ENCODE peak calls at places on chromosomes 3 and 15, in ten cellular contexts. A is heart left ventricle, X is body of pancreas, M is IMR-90, D is HCT116, V is A549, B is GM12878, T is ovary, G is uterus, N is tibial nerve. C is an unnamed sample.

GRCh38 chr15:43209059-43209824 is 11.6 kb downstream of the EPB42 start:
- DNase-seq in N (no peak), G (no peak), B (no peak), D (no peak), A (no peak), M (no peak), V (peak), X (no peak), T (no peak), C (no peak)

GRCh38 chr3:182789371-182789770 is 3.9 kb upstream of the ATP11B start:
- DNase-seq in B (no peak), M (peak), A (no peak), G (no peak), N (no peak), T (no peak), V (no peak), X (no peak), D (no peak), C (no peak)

GRCh38 chr3:132220986-132221385 is 96.2 kb upstream of the ACP3 start:
- DNase-seq in V (no peak), T (no peak), D (no peak), A (no peak), G (no peak), X (no peak), B (no peak), N (no peak), M (no peak), C (no peak)

GRCh38 chr3:50674349-50675178 is at the start of gene DOCK3:
- DNase-seq in A (peak), T (peak), V (peak), N (no peak), M (peak), G (peak), D (no peak), X (peak), B (no peak), C (peak)

GRCh38 chr3:152559246-152559645 is 275.7 kb upstream of the P2RY1 start:
- DNase-seq in A (no peak), T (no peak), B (no peak), D (no peak), X (no peak), M (no peak), G (no peak), V (no peak), N (no peak), C (no peak)

GRCh38 chr15:94066046-94066445 is 165.3 kb upstream of the MCTP2 start:
- DNase-seq in A (no peak), V (no peak), D (no peak), G (no peak), M (no peak), T (no peak), X (no peak), N (no peak), B (no peak), C (no peak)

GRCh38 chr3:32093204-32093603 is 13.2 kb upstream of the GPD1L start:
- DNase-seq in G (no peak), T (no peak), N (no peak), V (no peak), A (no peak), M (no peak), B (no peak), X (no peak), D (no peak), C (no peak)

GRCh38 chr15:48143856-48144255 is 23.1 kb downstream of the SLC24A5 start:
- DNase-seq in N (no peak), V (no peak), X (no peak), G (no peak), B (no peak), T (no peak), M (peak), A (no peak), D (no peak), C (no peak)

GRCh38 chr15:22979069-22979698 is 984 bp downstream of the CYFIP1 start:
- DNase-seq in T (peak), M (peak), A (peak), N (no peak), G (no peak), B (no peak), X (peak), D (no peak), V (peak), C (peak)

GRCh38 chr3:127682576-127682975 is 9.8 kb downstream of the ABTB1 start:
- DNase-seq in N (no peak), V (no peak), B (no peak), D (no peak), T (peak), G (peak), M (no peak), A (peak), X (peak), C (no peak)

GRCh38 chr3:54046677-54047214 is 75.6 kb upstream of the CACNA2D3 start:
- DNase-seq in D (no peak), A (no peak), B (no peak), N (no peak), M (no peak), V (no peak), T (peak), G (no peak), X (peak), C (no peak)

GRCh38 chr3:152778001-152778400 is 56.9 kb upstream of the P2RY1 start:
- DNase-seq in T (no peak), B (no peak), V (no peak), A (no peak), M (no peak), G (no peak), N (no peak), X (no peak), D (no peak), C (no peak)

GRCh38 chr15:37109952-37110630 is 9.7 kb upstream of the MEIS2 start:
- DNase-seq in A (peak), M (no peak), X (peak), N (no peak), B (no peak), T (no peak), V (no peak), D (no peak), G (peak), C (no peak)

GRCh38 chr3:175554761-175555160 is 695.6 kb downstream of the NAALADL2 start:
- DNase-seq in V (no peak), A (no peak), X (no peak), B (no peak), D (no peak), G (no peak), N (no peak), M (no peak), T (no peak), C (no peak)

GRCh38 chr15:40252438-40253178 is 13.7 kb downstream of the PAK6 start:
- DNase-seq in A (peak), G (no peak), D (peak), X (peak), M (no peak), T (peak), B (no peak), V (no peak), N (no peak), C (peak)

GRCh38 chr3:10284496-10284895 is 8.3 kb downstream of the GHRL start:
- DNase-seq in V (no peak), A (no peak), N (no peak), T (no peak), D (no peak), G (no peak), X (no peak), M (no peak), B (peak), C (no peak)

GRCh38 chr3:63973406-63973805 is 49.9 kb downstream of the PSMD6 start:
- DNase-seq in G (no peak), D (no peak), X (no peak), T (no peak), N (no peak), A (no peak), M (no peak), V (no peak), B (no peak), C (no peak)

GRCh38 chr15:51099185-51099584 is 4.5 kb upstream of the TNFAIP8L3 start:
- DNase-seq in M (no peak), A (no peak), D (no peak), B (no peak), X (no peak), V (no peak), G (no peak), N (no peak), T (no peak), C (no peak)

GRCh38 chr3:38578081-38578475 is 71.4 kb downstream of the SCN5A start:
- DNase-seq in N (no peak), D (no peak), G (no peak), B (no peak), A (no peak), T (no peak), V (no peak), X (no peak), M (no peak), C (no peak)

GRCh38 chr3:142152349-142152748 is 3.0 kb upstream of the TFDP2 start:
- DNase-seq in D (no peak), X (no peak), M (no peak), N (no peak), V (no peak), G (no peak), T (no peak), B (no peak), A (no peak), C (no peak)

GRCh38 chr15:70582143-70582945 is 181.0 kb downstream of the UACA start:
- DNase-seq in M (peak), V (no peak), N (no peak), T (no peak), A (no peak), B (no peak), X (no peak), G (no peak), D (no peak), C (no peak)

GRCh38 chr15:63449711-63450110 is 54.7 kb upstream of the USP3 start:
- DNase-seq in M (no peak), D (no peak), G (no peak), V (peak), A (no peak), B (no peak), T (no peak), N (no peak), X (no peak), C (peak)

GRCh38 chr3:31606453-31606852 is 73.7 kb downstream of the STT3B start:
- DNase-seq in N (no peak), X (no peak), M (no peak), B (no peak), V (no peak), D (no peak), G (no peak), A (no peak), T (no peak), C (no peak)

GRCh38 chr3:53235545-53235944 is 20.3 kb downstream of the TKT start:
- DNase-seq in G (no peak), B (no peak), M (no peak), N (no peak), X (no peak), T (no peak), D (no peak), V (no peak), A (no peak), C (no peak)

GRCh38 chr15:65423977-65424679 is 1.4 kb upstream of the IGDCC4 start:
- DNase-seq in M (peak), G (no peak), D (no peak), X (no peak), A (no peak), N (no peak), B (no peak), T (no peak), V (no peak), C (no peak)

GRCh38 chr3:38005076-38006020 is 14.8 kb downstream of the VILL start:
- DNase-seq in T (no peak), M (no peak), V (no peak), A (peak), B (no peak), N (peak), X (peak), G (no peak), D (no peak), C (peak)

GRCh38 chr15:46344115-46344749 is 709.4 kb downstream of the SQOR start:
- DNase-seq in D (no peak), B (no peak), N (no peak), X (no peak), T (no peak), A (no peak), G (no peak), M (no peak), V (no peak), C (no peak)

GRCh38 chr3:195580733-195581443 is 2.9 kb downstream of the APOD start:
- DNase-seq in N (no peak), V (no peak), B (no peak), X (no peak), T (peak), A (no peak), D (no peak), M (peak), G (no peak), C (no peak)
- H3K4me3 ChIP-seq in N (peak), V (no peak), B (no peak), X (no peak), T (no peak), A (peak), D (no peak), M (no peak), G (peak), C (no peak)

GRCh38 chr3:197791120-197792018 is at the start of gene LRCH3:
- DNase-seq in A (peak), T (peak), X (peak), N (peak), G (peak), V (peak), M (peak), B (no peak), D (peak), C (peak)
- TF ChIP-seq POLR2A in A (peak), T (peak), X (peak), N (no peak), G (peak), V (peak), M (peak), B (peak), D (peak), C (peak)

GRCh38 chr15:80093854-80094418 is 34.5 kb downstream of the ZFAND6 start:
- DNase-seq in A (no peak), M (no peak), N (no peak), T (peak), X (peak), V (no peak), D (no peak), G (peak), B (no peak), C (peak)

GRCh38 chr15:80095959-80096358 is 36.5 kb downstream of the ZFAND6 start:
- DNase-seq in B (no peak), N (no peak), T (no peak), D (no peak), A (no peak), M (no peak), V (no peak), X (no peak), G (no peak), C (no peak)

GRCh38 chr15:80095511-80095910 is 36.0 kb downstream of the ZFAND6 start:
- DNase-seq in N (no peak), T (no peak), X (no peak), G (no peak), A (no peak), V (no peak), B (no peak), D (no peak), M (no peak), C (no peak)

DNA sequence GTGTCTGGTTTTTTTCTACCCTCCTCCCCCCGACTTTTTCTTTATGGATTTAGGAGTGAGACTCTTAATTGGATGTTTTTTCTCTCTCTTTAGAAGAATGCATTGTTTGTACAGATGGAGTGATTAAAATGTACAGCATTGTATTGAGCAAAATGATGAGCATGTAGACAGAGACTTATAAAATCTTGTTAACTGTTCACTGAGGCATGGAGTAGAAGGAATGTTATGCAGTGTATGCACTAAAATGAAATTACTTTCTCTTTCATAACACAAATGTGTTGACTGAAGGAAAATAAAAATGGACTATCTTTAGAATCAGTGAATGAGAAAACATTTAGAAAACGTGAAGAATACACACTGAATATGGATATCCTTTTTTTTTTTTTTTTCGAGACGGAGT is 39.8 kb downstream of the ZFAND6 start:
- DNase-seq in V (no peak), G (no peak), N (no peak), A (no peak), D (no peak), M (no peak), B (no peak), X (no peak), T (no peak), C (no peak)
- H3K4me3 ChIP-seq in V (no peak), G (no peak), N (no peak), A (no peak), D (no peak), M (no peak), B (peak), X (no peak), T (no peak), C (no peak)

DNA sequence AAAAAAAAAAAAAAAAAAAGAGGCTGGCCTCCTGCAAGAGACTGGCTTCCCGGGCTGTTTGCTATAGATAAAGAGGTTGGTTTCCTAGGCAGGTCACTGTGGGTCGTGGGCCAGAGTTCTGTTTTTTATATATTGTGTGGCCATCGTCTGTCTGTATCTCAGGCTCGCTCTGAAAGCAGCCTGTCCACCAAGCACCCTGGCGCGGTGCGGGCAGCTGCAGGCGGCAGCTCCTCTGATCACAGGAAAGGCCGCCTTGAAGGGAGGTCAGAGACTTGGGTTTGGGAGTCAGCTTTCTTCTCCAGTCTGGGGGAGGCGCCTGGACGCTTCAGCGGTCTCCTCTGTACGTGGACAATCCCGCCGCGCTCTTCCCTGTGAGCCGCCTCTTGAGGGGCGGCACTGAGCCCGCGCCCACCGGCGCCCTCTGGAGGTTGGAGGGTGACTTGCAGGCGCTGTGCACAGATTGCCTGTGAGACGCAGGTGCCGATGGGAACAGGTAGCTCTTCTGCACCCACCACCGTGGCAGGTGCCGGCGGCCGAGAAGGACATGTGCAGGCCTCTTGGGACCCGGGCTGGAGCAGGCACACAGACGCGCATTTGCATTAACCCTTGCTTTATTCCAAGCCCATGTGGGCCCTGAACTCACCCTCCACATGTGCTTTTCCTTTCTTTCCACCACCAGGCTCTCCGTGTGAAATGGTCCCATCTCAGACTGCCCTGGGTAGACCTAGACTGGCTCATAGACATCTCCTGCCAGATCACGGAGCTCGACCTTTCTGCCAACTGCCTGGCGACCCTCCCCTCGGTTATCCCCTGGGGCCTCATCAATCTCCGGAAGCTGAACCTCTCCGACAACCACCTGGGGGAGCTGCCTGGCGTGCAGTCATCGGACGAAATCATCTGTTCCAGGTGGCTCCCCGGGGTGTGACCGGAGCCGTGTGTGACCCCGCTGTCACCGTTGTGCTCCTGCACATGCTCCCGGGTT is 89.3 kb downstream of the LRRK1 start:
- DNase-seq in X (peak), T (peak), A (peak), G (peak), B (peak), N (peak), M (peak), V (peak), D (peak), C (peak)
- TF ChIP-seq POLR2A in X (peak), T (no peak), A (peak), G (no peak), B (no peak), N (no peak), M (no peak), V (peak), D (no peak), C (no peak)

GRCh38 chr3:185250653-185251052 is 3.2 kb downstream of the EHHADH start:
- DNase-seq in A (no peak), X (no peak), G (no peak), M (no peak), T (no peak), N (no peak), V (no peak), B (no peak), D (no peak), C (no peak)

GRCh38 chr3:185254799-185255198 is 950 bp upstream of the EHHADH start:
- DNase-seq in N (no peak), A (no peak), M (no peak), D (no peak), V (no peak), X (no peak), G (no peak), T (no peak), B (no peak), C (no peak)

GRCh38 chr3:185250247-185250646 is 3.6 kb downstream of the EHHADH start:
- DNase-seq in V (no peak), G (no peak), T (no peak), M (peak), N (no peak), X (no peak), B (no peak), D (no peak), A (no peak), C (no peak)

GRCh38 chr3:185257334-185257733 is 3.5 kb upstream of the EHHADH start:
- DNase-seq in V (no peak), T (no peak), D (no peak), G (no peak), N (no peak), X (no peak), M (no peak), A (no peak), B (no peak), C (no peak)

GRCh38 chr3:185253645-185254410 is at the start of gene EHHADH:
- DNase-seq in G (peak), M (peak), X (peak), N (peak), B (no peak), T (peak), V (peak), A (peak), D (peak), C (peak)
- H3K4me3 ChIP-seq in G (peak), M (peak), X (peak), N (peak), B (peak), T (peak), V (peak), A (peak), D (peak), C (peak)

DNA sequence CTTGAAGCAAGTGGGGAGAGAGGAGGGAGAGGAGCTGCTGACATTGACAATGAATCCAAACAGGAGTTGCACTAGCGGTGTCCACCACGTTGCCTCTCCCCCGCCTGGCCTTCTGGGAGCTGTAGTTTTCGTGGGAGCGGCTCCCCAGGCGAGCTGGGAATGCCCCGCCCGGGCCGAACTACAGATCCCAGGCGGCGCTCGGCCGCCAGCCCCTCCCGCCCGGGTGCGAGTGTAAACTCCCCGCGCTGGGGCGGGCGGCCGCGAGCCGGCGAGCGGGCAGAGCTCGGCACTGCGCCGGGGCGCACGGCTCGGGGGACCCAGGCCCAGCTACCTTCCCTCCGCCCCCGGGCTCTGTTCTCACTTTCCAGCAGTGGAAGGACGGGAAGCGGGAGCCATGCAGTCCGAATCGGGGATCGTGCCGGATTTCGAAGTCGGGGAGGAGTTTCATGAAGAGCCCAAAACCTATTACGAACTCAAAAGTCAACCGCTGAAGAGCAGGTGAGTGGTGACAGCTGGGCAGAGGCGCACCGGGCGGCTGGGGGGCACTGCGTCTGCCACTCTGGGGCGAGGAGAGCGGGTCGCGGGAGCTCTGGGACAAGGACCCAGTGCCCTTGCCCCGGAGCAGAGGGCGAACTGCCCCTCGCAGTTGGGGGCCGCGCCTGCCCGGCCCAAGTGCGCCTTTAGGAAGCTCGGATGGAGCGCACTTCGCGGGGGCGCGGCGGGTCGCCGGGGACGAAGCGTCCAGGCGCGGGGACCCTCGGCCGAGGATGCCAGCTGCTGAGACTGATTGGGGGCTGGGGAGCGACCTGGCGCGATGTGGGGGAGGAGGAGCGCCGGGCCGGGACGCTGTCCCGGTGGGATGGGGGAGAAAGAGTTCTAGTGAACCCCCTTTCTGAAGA is at the start of gene MITF:
- DNase-seq in A (peak), T (peak), B (peak), M (peak), G (peak), N (peak), D (peak), V (peak), X (peak), C (peak)
- TF ChIP-seq POLR2A in A (peak), T (peak), B (no peak), M (no peak), G (peak), N (peak), D (no peak), V (peak), X (peak), C (peak)

GRCh38 chr3:15384510-15385237 is 42.7 kb downstream of the METTL6 start:
- DNase-seq in G (no peak), D (no peak), A (no peak), X (no peak), N (no peak), M (no peak), T (no peak), V (no peak), B (peak), C (no peak)
- H3K4me3 ChIP-seq in G (no peak), D (no peak), A (no peak), X (no peak), N (no peak), M (no peak), T (no peak), V (no peak), B (peak), C (no peak)